ENCODE peak calls at places on chromosomes 4 and X, in four cellular contexts. W, V, P and Q are unnamed samples.

GRCh38 chr4:60502733-60503132 is 697.4 kb upstream of the ADGRL3 start:
- DNase-seq in P (no peak), V (no peak), W (no peak), Q (no peak)

GRCh38 chr4:3299538-3300197 is 6.8 kb downstream of the RGS12 start:
- DNase-seq in W (no peak), P (no peak), V (peak), Q (no peak)

GRCh38 chrX:108699368-108699767 is 37.0 kb downstream of the IRS4 start:
- DNase-seq in W (no peak), V (no peak), P (no peak), Q (peak)

GRCh38 chrX:63012574-63012973 is 338.6 kb downstream of the SPIN4 start:
- DNase-seq in P (no peak), V (no peak), W (no peak), Q (no peak)

GRCh38 chr4:121308328-121308663 is 72.5 kb downstream of the QRFPR start:
- DNase-seq in W (no peak), P (no peak), V (no peak), Q (peak)

GRCh38 chr4:176791591-176792347 is 953 bp downstream of the VEGFC start:
- DNase-seq in P (no peak), W (peak), V (peak), Q (peak)

GRCh38 chrX:17007134-17007768 is 60.8 kb downstream of the REPS2 start:
- DNase-seq in W (peak), P (no peak), V (no peak), Q (peak)

GRCh38 chr4:149896428-149896827 is 80.8 kb upstream of the IQCM start:
- DNase-seq in W (peak), P (no peak), V (no peak), Q (peak)

GRCh38 chrX:20197641-20198210 is 56.1 kb upstream of the EIF1AX start:
- DNase-seq in W (no peak), P (no peak), V (no peak), Q (peak)

GRCh38 chr4:100907465-100908454 is 389.9 kb upstream of the EMCN start:
- DNase-seq in V (no peak), P (no peak), W (no peak), Q (peak)

GRCh38 chr4:159002950-159003349 is 99.9 kb upstream of the RAPGEF2 start:
- DNase-seq in W (no peak), P (no peak), V (no peak), Q (peak)

GRCh38 chrX:19981987-19982386 is 8.9 kb downstream of the BCLAF3 start:
- DNase-seq in W (no peak), V (no peak), P (no peak), Q (no peak)

GRCh38 chr4:16516796-16517413 is 290.6 kb upstream of the TAPT1 start:
- DNase-seq in V (no peak), P (no peak), W (peak), Q (peak)

GRCh38 chrX:39809326-39809725 is 288.4 kb downstream of the BCOR start:
- DNase-seq in W (peak), V (no peak), P (no peak), Q (peak)

GRCh38 chr4:158444621-158445020 is 77.1 kb upstream of the RXFP1 start:
- DNase-seq in P (no peak), V (no peak), W (no peak), Q (no peak)

GRCh38 chr4:3251691-3252479 is 2.9 kb downstream of the MSANTD1 start:
- DNase-seq in W (peak), V (peak), P (no peak), Q (no peak)

GRCh38 chr4:107742196-107742595 is 22.2 kb upstream of the PAPSS1 start:
- DNase-seq in V (no peak), W (no peak), P (no peak), Q (no peak)

GRCh38 chr4:74109116-74109791 is 10.3 kb upstream of the CXCL2 start:
- DNase-seq in W (peak), P (no peak), V (peak), Q (peak)

GRCh38 chr4:128565565-128566186 is 243.8 kb upstream of the JADE1 start:
- DNase-seq in W (peak), P (peak), V (no peak), Q (peak)
- TF ChIP-seq CTCF in W (peak), P (peak), V (no peak), Q (peak)

DNA sequence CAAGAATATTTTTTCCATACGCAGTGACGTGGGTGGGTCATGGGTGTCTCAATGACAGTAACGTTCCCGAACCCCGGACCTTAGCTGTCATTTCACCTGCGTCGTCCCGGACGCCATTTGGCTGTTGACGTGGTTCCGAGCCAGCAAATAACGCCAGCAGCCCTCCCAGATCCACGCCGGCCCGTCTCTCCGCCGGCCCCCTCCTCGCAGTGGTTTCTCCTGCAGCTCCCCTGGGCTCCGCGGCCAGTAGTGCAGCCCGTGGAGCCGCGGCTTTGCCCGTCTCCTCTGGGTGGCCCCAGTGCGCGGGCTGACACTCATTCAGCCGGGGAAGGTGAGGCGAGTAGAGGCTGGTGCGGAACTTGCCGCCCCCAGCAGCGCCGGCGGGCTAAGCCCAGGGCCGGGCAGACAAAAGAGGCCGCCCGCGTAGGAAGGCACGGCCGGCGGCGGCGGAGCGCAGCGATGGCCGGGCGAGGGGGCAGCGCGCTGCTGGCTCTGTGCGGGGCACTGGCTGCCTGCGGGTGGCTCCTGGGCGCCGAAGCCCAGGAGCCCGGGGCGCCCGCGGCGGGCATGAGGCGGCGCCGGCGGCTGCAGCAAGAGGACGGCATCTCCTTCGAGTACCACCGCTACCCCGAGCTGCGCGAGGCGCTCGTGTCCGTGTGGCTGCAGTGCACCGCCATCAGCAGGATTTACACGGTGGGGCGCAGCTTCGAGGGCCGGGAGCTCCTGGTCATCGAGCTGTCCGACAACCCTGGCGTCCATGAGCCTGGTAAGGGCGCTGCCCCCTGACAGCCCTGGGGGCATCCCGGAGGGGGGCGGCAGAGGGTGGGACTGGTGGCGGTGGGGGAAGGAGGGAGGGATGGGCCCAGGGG is at the start of gene CPE:
- DNase-seq in W (peak), P (peak), V (peak), Q (peak)
- TF ChIP-seq CTCF in W (peak), P (peak), V (peak), Q (peak)

GRCh38 chrX:130330146-130330545 is 9.6 kb upstream of the SLC25A14 start:
- DNase-seq in W (no peak), P (no peak), V (no peak), Q (no peak)

GRCh38 chrX:130336531-130336930 is 3.2 kb upstream of the SLC25A14 start:
- DNase-seq in W (no peak), V (no peak), P (no peak), Q (no peak)

DNA sequence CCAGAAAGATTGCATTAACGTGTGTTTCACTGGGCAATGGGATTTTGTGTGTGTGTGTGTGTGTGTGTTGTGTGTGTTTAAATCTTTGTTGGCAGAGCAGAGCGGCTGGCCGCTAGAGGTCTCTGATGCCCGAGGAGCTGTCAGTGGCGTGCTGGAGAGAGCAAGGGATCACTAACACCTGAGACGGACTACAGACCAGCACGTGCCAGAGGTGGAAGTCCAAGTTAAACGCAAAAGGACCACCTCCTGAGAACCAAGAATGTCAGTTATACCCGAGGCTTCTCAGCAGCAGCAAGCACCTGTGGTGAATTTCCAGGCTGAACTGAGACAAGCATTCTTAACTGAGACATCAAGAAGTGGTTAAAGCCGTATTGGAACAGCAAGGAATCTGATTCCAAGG is 9.0 kb upstream of the SLC25A14 start:
- DNase-seq in W (peak), P (peak), V (no peak), Q (peak)
- TF ChIP-seq CTCF in W (peak), P (peak), V (no peak), Q (peak)

DNA sequence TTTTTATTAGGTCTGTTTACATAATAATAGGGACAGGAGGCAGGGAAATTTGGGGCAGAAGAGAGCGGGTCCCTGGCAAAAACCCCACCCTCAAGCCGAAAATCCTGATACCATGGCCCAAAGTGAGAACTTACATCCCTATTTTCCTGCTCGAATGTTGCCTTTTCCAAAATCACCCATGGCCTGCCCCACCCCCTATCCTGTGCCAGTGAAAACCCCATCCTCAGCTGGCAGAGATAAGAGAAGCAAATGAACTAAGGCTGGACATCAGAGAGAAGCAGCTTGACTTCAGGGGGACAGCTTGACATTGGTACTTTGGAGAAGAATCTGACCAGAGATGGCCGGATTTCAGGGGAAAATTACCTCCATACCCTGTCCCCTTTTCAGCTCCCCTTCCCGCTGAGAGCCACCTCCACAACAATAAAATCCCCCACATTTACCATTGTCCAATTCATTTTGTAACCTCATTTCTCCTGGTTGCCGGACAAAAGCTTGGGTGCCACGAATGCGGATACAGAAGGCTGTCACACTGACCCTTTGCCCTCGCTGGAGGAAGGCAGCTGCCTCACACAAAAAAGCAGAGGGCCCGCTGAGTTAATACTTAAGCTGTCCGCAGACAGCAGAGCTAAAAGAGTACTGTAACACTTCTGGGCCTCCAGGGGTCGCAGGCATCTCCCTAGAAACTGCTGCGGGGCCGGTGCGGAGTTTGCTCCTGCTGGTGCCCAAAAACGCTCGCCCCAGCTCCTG is 196.2 kb downstream of the SNCA start:
- DNase-seq in V (peak), P (peak), W (peak), Q (peak)
- TF ChIP-seq CTCF in V (no peak), P (no peak), W (peak), Q (peak)

DNA sequence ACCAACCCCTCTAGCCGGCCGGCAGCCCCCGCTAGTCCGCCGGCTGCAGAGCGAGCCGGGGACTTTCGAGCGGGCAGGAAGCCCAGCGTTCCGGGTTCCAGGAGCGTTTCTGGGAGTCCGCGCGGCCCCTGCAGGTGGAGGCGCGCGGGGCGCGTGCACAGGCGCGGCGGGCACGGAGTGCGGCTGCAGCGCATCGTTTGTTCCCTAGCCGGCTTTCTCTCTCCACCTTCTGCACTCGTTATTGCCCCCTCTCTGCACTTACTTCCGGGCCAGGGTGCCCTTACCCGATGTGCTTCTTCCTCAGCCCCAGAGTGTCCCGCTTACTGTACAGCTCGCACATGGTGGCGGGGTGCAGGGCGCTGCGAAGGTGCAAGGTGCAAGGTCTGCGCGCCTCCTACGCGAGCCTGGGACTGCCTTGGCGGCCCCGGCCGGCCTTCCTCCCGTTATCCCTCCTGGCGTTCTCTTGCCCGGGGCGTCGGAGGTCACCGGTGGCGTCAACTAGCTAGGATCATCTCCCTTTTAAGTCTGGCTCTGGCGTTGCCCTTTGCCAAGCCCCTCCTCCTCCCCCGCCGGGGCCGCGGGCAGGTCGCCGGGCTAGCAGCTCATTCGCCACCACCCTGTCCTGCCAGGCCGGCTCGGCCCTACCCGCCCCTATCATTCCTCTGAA is at the start of gene ETNPPL:
- DNase-seq in P (peak), W (peak), V (peak), Q (no peak)
- TF ChIP-seq CTCF in P (no peak), W (peak), V (no peak), Q (no peak)

GRCh38 chr4:19224820-19225219 is 1026.9 kb upstream of the SLIT2 start:
- DNase-seq in P (no peak), V (no peak), W (no peak), Q (peak)
- TF ChIP-seq CTCF in P (peak), V (no peak), W (peak), Q (peak)

DNA sequence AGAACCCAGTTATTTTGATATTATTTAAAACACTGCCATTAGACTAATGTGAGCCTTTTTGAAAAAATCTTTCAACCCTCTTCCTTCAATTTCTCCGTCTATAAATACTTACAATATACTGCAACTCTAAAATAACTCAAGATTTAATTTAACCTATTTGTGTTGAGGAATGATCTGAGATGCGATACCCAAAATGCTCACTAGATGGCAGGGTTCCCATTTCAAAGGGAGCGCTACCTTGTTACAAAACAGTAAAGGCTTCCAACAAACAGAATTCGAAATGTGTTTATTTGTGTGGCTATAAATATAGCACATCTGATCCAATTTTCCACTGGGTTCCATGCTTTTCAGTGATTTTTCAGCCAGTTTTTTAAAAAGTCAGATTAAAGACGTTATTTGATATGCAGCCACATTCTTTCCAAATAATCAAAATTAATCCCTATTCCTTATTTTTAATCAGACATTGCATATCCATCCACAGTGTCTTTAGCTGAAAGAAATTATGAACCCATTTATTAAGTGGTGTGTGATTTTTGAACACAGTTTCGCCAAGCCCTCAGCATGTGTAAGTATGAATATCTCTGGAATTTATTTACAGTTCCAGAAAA is 667.9 kb upstream of the LCORL start:
- DNase-seq in W (peak), P (peak), V (no peak), Q (peak)
- TF ChIP-seq CTCF in W (peak), P (peak), V (peak), Q (peak)

DNA sequence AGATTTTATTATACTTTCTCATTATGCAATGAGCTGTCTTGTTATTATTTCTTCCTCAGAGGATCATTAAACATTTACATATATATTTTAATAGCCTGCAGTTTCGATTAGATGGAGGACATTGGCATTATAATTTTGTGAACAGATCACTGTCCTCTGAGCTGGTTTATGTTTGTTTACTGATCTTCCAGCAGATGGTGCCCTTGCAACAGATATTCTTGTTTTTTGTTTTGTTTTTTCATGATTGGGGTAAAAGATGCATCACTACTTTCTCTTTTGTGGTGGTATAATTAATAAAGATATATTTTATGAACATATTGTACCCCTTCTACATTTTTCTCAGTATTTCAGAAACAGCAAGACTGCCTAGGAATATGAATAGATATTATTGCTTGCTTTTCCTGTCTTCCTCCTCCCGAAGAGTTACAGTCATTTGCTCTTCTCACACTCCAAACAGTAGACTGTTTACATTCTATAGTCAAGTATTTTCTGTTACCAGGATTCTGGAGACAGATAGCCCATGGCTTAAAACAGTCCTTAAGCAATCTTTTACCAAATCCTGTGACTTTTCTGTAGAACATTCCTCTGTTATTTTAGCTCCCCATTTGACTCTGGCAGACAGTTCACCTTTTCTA is 905.2 kb downstream of the TRAM1L1 start:
- DNase-seq in V (no peak), W (no peak), P (no peak), Q (no peak)
- TF ChIP-seq CTCF in V (no peak), W (peak), P (no peak), Q (peak)

GRCh38 chr4:8855781-8856245 is 15.8 kb downstream of the HMX1 start:
- DNase-seq in V (no peak), W (peak), P (no peak), Q (no peak)
- TF ChIP-seq CTCF in V (no peak), W (peak), P (no peak), Q (no peak)

DNA sequence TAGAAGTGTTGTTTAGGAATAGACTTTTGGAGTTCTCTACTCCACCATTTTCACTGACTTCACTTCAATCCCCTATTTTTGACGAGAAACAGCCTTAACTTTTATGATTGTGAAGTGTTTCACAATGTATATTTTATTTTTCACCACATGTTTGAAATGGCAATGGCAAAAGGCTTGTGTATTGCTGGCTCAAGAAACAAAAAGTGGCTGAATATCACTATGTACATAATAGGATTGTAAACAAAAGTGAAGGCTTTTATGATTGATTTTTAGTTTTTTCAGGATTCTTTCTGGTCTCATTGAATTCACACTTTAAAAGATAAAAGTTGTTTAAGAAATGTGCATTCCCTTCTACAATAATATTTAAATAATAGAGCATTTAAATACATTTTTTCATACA is 18.2 kb downstream of the MAGEB5 start:
- DNase-seq in W (no peak), V (no peak), P (no peak), Q (no peak)
- TF ChIP-seq CTCF in W (no peak), V (no peak), P (no peak), Q (no peak)